ENCODE peak calls at places on chromosomes 2 and 18, in four cellular contexts. One of them, this sample, is unnamed.

GRCh38 chr18:34531110-34531509 is 179.0 kb upstream of the DTNA start:
- DNase-seq in thyroid gland: no peak
- DNase-seq in tibial nerve: no peak
- DNase-seq in activated CD4-positive, alpha-beta T cell treated with anti-CD3 and anti-CD28 coated beads for 36 hours: no peak
- DNase-seq in this sample: no peak

GRCh38 chr2:135149251-135149650 is 97.2 kb downstream of the RAB3GAP1 start:
- DNase-seq in thyroid gland: no peak
- DNase-seq in tibial nerve: no peak
- DNase-seq in activated CD4-positive, alpha-beta T cell treated with anti-CD3 and anti-CD28 coated beads for 36 hours: no peak
- DNase-seq in this sample: no peak

GRCh38 chr2:161096336-161096735 is 63.9 kb upstream of the TANK start:
- DNase-seq in thyroid gland: no peak
- DNase-seq in tibial nerve: no peak
- DNase-seq in activated CD4-positive, alpha-beta T cell treated with anti-CD3 and anti-CD28 coated beads for 36 hours: no peak
- DNase-seq in this sample: no peak

GRCh38 chr2:141766225-141766624 is 364.6 kb downstream of the LRP1B start:
- DNase-seq in thyroid gland: no peak
- DNase-seq in tibial nerve: no peak
- DNase-seq in activated CD4-positive, alpha-beta T cell treated with anti-CD3 and anti-CD28 coated beads for 36 hours: no peak
- DNase-seq in this sample: no peak

GRCh38 chr18:75500510-75500909 is 73.0 kb upstream of the SMIM21 start:
- DNase-seq in thyroid gland: no peak
- DNase-seq in tibial nerve: no peak
- DNase-seq in activated CD4-positive, alpha-beta T cell treated with anti-CD3 and anti-CD28 coated beads for 36 hours: no peak
- DNase-seq in this sample: no peak

GRCh38 chr2:141380625-141381012 is 750.2 kb downstream of the LRP1B start:
- DNase-seq in thyroid gland: no peak
- DNase-seq in tibial nerve: no peak
- DNase-seq in activated CD4-positive, alpha-beta T cell treated with anti-CD3 and anti-CD28 coated beads for 36 hours: no peak
- DNase-seq in this sample: no peak

GRCh38 chr2:28359222-28360065 is 33.2 kb upstream of the FOSL2 start:
- DNase-seq in thyroid gland: no peak
- DNase-seq in tibial nerve: no peak
- DNase-seq in activated CD4-positive, alpha-beta T cell treated with anti-CD3 and anti-CD28 coated beads for 36 hours: peak; percentile 89
- DNase-seq in this sample: no peak

GRCh38 chr18:77487951-77488740 is 238.5 kb downstream of the GALR1 start:
- DNase-seq in thyroid gland: no peak
- DNase-seq in tibial nerve: no peak
- DNase-seq in activated CD4-positive, alpha-beta T cell treated with anti-CD3 and anti-CD28 coated beads for 36 hours: no peak
- DNase-seq in this sample: no peak

GRCh38 chr2:46025081-46025480 is 272.1 kb upstream of the EPAS1 start:
- DNase-seq in thyroid gland: peak; percentile 20
- DNase-seq in tibial nerve: no peak
- DNase-seq in activated CD4-positive, alpha-beta T cell treated with anti-CD3 and anti-CD28 coated beads for 36 hours: no peak
- DNase-seq in this sample: peak; percentile 67

GRCh38 chr2:143533846-143534245 is 404.6 kb downstream of the ARHGAP15 start:
- DNase-seq in thyroid gland: no peak
- DNase-seq in tibial nerve: no peak
- DNase-seq in activated CD4-positive, alpha-beta T cell treated with anti-CD3 and anti-CD28 coated beads for 36 hours: no peak
- DNase-seq in this sample: no peak

GRCh38 chr2:19623488-19623887 is 265.1 kb upstream of the OSR1 start:
- DNase-seq in thyroid gland: no peak
- DNase-seq in tibial nerve: no peak
- DNase-seq in activated CD4-positive, alpha-beta T cell treated with anti-CD3 and anti-CD28 coated beads for 36 hours: no peak
- DNase-seq in this sample: no peak

GRCh38 chr2:72089537-72089936 is 58.1 kb downstream of the CYP26B1 start:
- DNase-seq in thyroid gland: no peak
- DNase-seq in tibial nerve: no peak
- DNase-seq in activated CD4-positive, alpha-beta T cell treated with anti-CD3 and anti-CD28 coated beads for 36 hours: no peak
- DNase-seq in this sample: no peak

GRCh38 chr2:143347303-143347702 is 218.1 kb downstream of the ARHGAP15 start:
- DNase-seq in thyroid gland: no peak
- DNase-seq in tibial nerve: no peak
- DNase-seq in activated CD4-positive, alpha-beta T cell treated with anti-CD3 and anti-CD28 coated beads for 36 hours: no peak
- DNase-seq in this sample: no peak

GRCh38 chr2:216539791-216540241 is 41.2 kb downstream of the RPL37A start:
- DNase-seq in thyroid gland: peak; percentile 93
- DNase-seq in tibial nerve: no peak
- DNase-seq in activated CD4-positive, alpha-beta T cell treated with anti-CD3 and anti-CD28 coated beads for 36 hours: no peak
- DNase-seq in this sample: peak; percentile 63

GRCh38 chr2:157182834-157183396 is 74.6 kb upstream of the GALNT5 start:
- DNase-seq in thyroid gland: no peak
- DNase-seq in tibial nerve: no peak
- DNase-seq in activated CD4-positive, alpha-beta T cell treated with anti-CD3 and anti-CD28 coated beads for 36 hours: no peak
- DNase-seq in this sample: no peak

GRCh38 chr2:218217366-218218309 is 649 bp downstream of the ARPC2 start:
- DNase-seq in thyroid gland: peak; percentile 33
- DNase-seq in tibial nerve: peak; percentile 19
- DNase-seq in activated CD4-positive, alpha-beta T cell treated with anti-CD3 and anti-CD28 coated beads for 36 hours: peak; percentile 88
- DNase-seq in this sample: peak; percentile 39

GRCh38 chr2:62196278-62196901 is 475 bp downstream of the B3GNT2 start:
- DNase-seq in thyroid gland: peak; percentile 72
- DNase-seq in tibial nerve: peak; percentile 24
- DNase-seq in activated CD4-positive, alpha-beta T cell treated with anti-CD3 and anti-CD28 coated beads for 36 hours: peak; percentile 79
- DNase-seq in this sample: peak; percentile 33

GRCh38 chr2:48531141-48531648 is 1.2 kb downstream of the STON1 start:
- DNase-seq in thyroid gland: peak; percentile 44
- DNase-seq in tibial nerve: no peak
- DNase-seq in activated CD4-positive, alpha-beta T cell treated with anti-CD3 and anti-CD28 coated beads for 36 hours: no peak
- DNase-seq in this sample: peak; percentile 93

GRCh38 chr18:32730620-32731021 is 42.2 kb downstream of the KLHL14 start:
- DNase-seq in thyroid gland: no peak
- DNase-seq in tibial nerve: no peak
- DNase-seq in activated CD4-positive, alpha-beta T cell treated with anti-CD3 and anti-CD28 coated beads for 36 hours: no peak
- DNase-seq in this sample: no peak

GRCh38 chr18:14971461-14972185 is 223.7 kb downstream of the ANKRD30B start:
- DNase-seq in thyroid gland: peak; percentile 71
- DNase-seq in tibial nerve: no peak
- DNase-seq in activated CD4-positive, alpha-beta T cell treated with anti-CD3 and anti-CD28 coated beads for 36 hours: no peak
- DNase-seq in this sample: no peak

GRCh38 chr18:71808576-71808975 is 735.6 kb downstream of the CBLN2 start:
- DNase-seq in thyroid gland: no peak
- DNase-seq in tibial nerve: no peak
- DNase-seq in activated CD4-positive, alpha-beta T cell treated with anti-CD3 and anti-CD28 coated beads for 36 hours: no peak
- DNase-seq in this sample: peak; percentile 54

GRCh38 chr2:43008388-43008787 is 216.0 kb upstream of the HAAO start:
- DNase-seq in thyroid gland: no peak
- DNase-seq in tibial nerve: no peak
- DNase-seq in activated CD4-positive, alpha-beta T cell treated with anti-CD3 and anti-CD28 coated beads for 36 hours: no peak
- DNase-seq in this sample: no peak

GRCh38 chr2:204264068-204264693 is 281.1 kb upstream of the PARD3B start:
- DNase-seq in thyroid gland: no peak
- DNase-seq in tibial nerve: no peak
- DNase-seq in activated CD4-positive, alpha-beta T cell treated with anti-CD3 and anti-CD28 coated beads for 36 hours: no peak
- DNase-seq in this sample: no peak

GRCh38 chr2:27032495-27033252 is at the start of gene TMEM214:
- DNase-seq in thyroid gland: peak; percentile 89
- DNase-seq in tibial nerve: peak; percentile 78
- DNase-seq in activated CD4-positive, alpha-beta T cell treated with anti-CD3 and anti-CD28 coated beads for 36 hours: peak; percentile 89
- DNase-seq in this sample: peak; percentile 86

GRCh38 chr18:34358923-34359322 is 134.2 kb upstream of the NOL4 start:
- DNase-seq in thyroid gland: no peak
- DNase-seq in tibial nerve: no peak
- DNase-seq in activated CD4-positive, alpha-beta T cell treated with anti-CD3 and anti-CD28 coated beads for 36 hours: peak; percentile 3
- DNase-seq in this sample: no peak

GRCh38 chr18:42261731-42262130 is 306.7 kb downstream of the PIK3C3 start:
- DNase-seq in thyroid gland: no peak
- DNase-seq in tibial nerve: no peak
- DNase-seq in activated CD4-positive, alpha-beta T cell treated with anti-CD3 and anti-CD28 coated beads for 36 hours: no peak
- DNase-seq in this sample: no peak

GRCh38 chr2:1162768-1163584 is 212.3 kb downstream of the SNTG2 start:
- DNase-seq in thyroid gland: no peak
- DNase-seq in tibial nerve: no peak
- DNase-seq in activated CD4-positive, alpha-beta T cell treated with anti-CD3 and anti-CD28 coated beads for 36 hours: peak; percentile 67
- DNase-seq in this sample: no peak

GRCh38 chr18:60350975-60351374 is 21.6 kb downstream of the MC4R start:
- DNase-seq in thyroid gland: no peak
- DNase-seq in tibial nerve: no peak
- DNase-seq in activated CD4-positive, alpha-beta T cell treated with anti-CD3 and anti-CD28 coated beads for 36 hours: no peak
- DNase-seq in this sample: no peak

This sample was measured in prostate gland.